ENCODE peak calls at places on chromosomes 16 and 17, in ten cellular contexts. One of them, this sample, is unnamed.

GRCh38 chr17:81287155-81287554 is 8.0 kb downstream of the SLC38A10 start:
- DNase-seq in Peyer's patch: no peak
- DNase-seq in Calu3: no peak
- DNase-seq in ovary: no peak
- DNase-seq in RWPE1: no peak
- DNase-seq in neural crest cell: no peak
- DNase-seq in astrocyte of the spinal cord: no peak
- DNase-seq in GM10248: no peak
- DNase-seq in tibial artery: no peak
- DNase-seq in tibial nerve: no peak
- DNase-seq in this sample: no peak

GRCh38 chr17:50132104-50132794 is 2.3 kb upstream of the SAMD14 start:
- DNase-seq in Peyer's patch: no peak
- DNase-seq in Calu3: no peak
- DNase-seq in ovary: no peak
- DNase-seq in RWPE1: no peak
- DNase-seq in neural crest cell: no peak
- DNase-seq in astrocyte of the spinal cord: no peak
- DNase-seq in GM10248: no peak
- DNase-seq in tibial artery: no peak
- DNase-seq in tibial nerve: no peak
- DNase-seq in this sample: no peak

GRCh38 chr16:53094013-53094630 is 39.3 kb downstream of the CHD9 start:
- DNase-seq in Peyer's patch: peak
- DNase-seq in Calu3: peak
- DNase-seq in ovary: no peak
- DNase-seq in RWPE1: no peak
- DNase-seq in neural crest cell: no peak
- DNase-seq in astrocyte of the spinal cord: peak
- DNase-seq in GM10248: peak
- DNase-seq in tibial artery: peak
- DNase-seq in tibial nerve: no peak
- DNase-seq in this sample: peak

GRCh38 chr17:15306406-15306970 is 34.9 kb downstream of the TEKT3 start:
- DNase-seq in Peyer's patch: no peak
- DNase-seq in Calu3: no peak
- DNase-seq in ovary: no peak
- DNase-seq in RWPE1: no peak
- DNase-seq in neural crest cell: no peak
- DNase-seq in astrocyte of the spinal cord: no peak
- DNase-seq in GM10248: no peak
- DNase-seq in tibial artery: no peak
- DNase-seq in tibial nerve: no peak
- DNase-seq in this sample: no peak

GRCh38 chr17:65584604-65585521 is 23.4 kb upstream of the AXIN2 start:
- DNase-seq in Peyer's patch: no peak
- DNase-seq in Calu3: no peak
- DNase-seq in ovary: no peak
- DNase-seq in RWPE1: no peak
- DNase-seq in neural crest cell: no peak
- DNase-seq in astrocyte of the spinal cord: no peak
- DNase-seq in GM10248: no peak
- DNase-seq in tibial artery: no peak
- DNase-seq in tibial nerve: no peak
- DNase-seq in this sample: no peak

GRCh38 chr17:63440127-63440769 is 5.9 kb downstream of the CYB561 start:
- DNase-seq in Peyer's patch: peak
- DNase-seq in Calu3: no peak
- DNase-seq in ovary: no peak
- DNase-seq in RWPE1: no peak
- DNase-seq in neural crest cell: no peak
- DNase-seq in astrocyte of the spinal cord: no peak
- DNase-seq in GM10248: no peak
- DNase-seq in tibial artery: no peak
- DNase-seq in tibial nerve: no peak
- DNase-seq in this sample: no peak

GRCh38 chr16:14344945-14345344 is 273.8 kb downstream of the MRTFB start:
- DNase-seq in Peyer's patch: no peak
- DNase-seq in Calu3: no peak
- DNase-seq in ovary: no peak
- DNase-seq in RWPE1: no peak
- DNase-seq in neural crest cell: no peak
- DNase-seq in astrocyte of the spinal cord: no peak
- DNase-seq in GM10248: no peak
- DNase-seq in tibial artery: no peak
- DNase-seq in tibial nerve: no peak
- DNase-seq in this sample: no peak

GRCh38 chr17:58585554-58585953 is 71.1 kb upstream of the MTMR4 start:
- DNase-seq in Peyer's patch: no peak
- DNase-seq in Calu3: no peak
- DNase-seq in ovary: no peak
- DNase-seq in RWPE1: no peak
- DNase-seq in neural crest cell: no peak
- DNase-seq in astrocyte of the spinal cord: no peak
- DNase-seq in GM10248: no peak
- DNase-seq in tibial artery: no peak
- DNase-seq in tibial nerve: no peak
- DNase-seq in this sample: no peak

GRCh38 chr16:15790458-15790857 is 66.4 kb downstream of the MYH11 start:
- DNase-seq in Peyer's patch: no peak
- DNase-seq in Calu3: no peak
- DNase-seq in ovary: peak
- DNase-seq in RWPE1: no peak
- DNase-seq in neural crest cell: no peak
- DNase-seq in astrocyte of the spinal cord: no peak
- DNase-seq in GM10248: no peak
- DNase-seq in tibial artery: no peak
- DNase-seq in tibial nerve: no peak
- DNase-seq in this sample: no peak

GRCh38 chr16:68792465-68793324 is 50.6 kb upstream of the TANGO6 start:
- DNase-seq in Peyer's patch: no peak
- DNase-seq in Calu3: peak
- DNase-seq in ovary: no peak
- DNase-seq in RWPE1: no peak
- DNase-seq in neural crest cell: no peak
- DNase-seq in astrocyte of the spinal cord: peak
- DNase-seq in GM10248: no peak
- DNase-seq in tibial artery: no peak
- DNase-seq in tibial nerve: no peak
- DNase-seq in this sample: no peak

GRCh38 chr16:78902291-78902690 is 698.2 kb downstream of the MAF start:
- DNase-seq in Peyer's patch: no peak
- DNase-seq in Calu3: no peak
- DNase-seq in ovary: no peak
- DNase-seq in RWPE1: no peak
- DNase-seq in neural crest cell: no peak
- DNase-seq in astrocyte of the spinal cord: no peak
- DNase-seq in GM10248: no peak
- DNase-seq in tibial artery: no peak
- DNase-seq in tibial nerve: no peak
- DNase-seq in this sample: no peak

GRCh38 chr17:73210002-73210678 is 17.3 kb downstream of the COG1 start:
- DNase-seq in Peyer's patch: no peak
- DNase-seq in Calu3: no peak
- DNase-seq in ovary: no peak
- DNase-seq in RWPE1: peak
- DNase-seq in neural crest cell: no peak
- DNase-seq in astrocyte of the spinal cord: peak
- DNase-seq in GM10248: no peak
- DNase-seq in tibial artery: no peak
- DNase-seq in tibial nerve: no peak
- DNase-seq in this sample: no peak
- TF ChIP-seq CTCF in Peyer's patch: no peak
- TF ChIP-seq CTCF in Calu3: peak
- TF ChIP-seq CTCF in ovary: no peak
- TF ChIP-seq CTCF in RWPE1: no peak
- TF ChIP-seq CTCF in neural crest cell: peak
- TF ChIP-seq CTCF in astrocyte of the spinal cord: peak
- TF ChIP-seq CTCF in GM10248: no peak
- TF ChIP-seq CTCF in tibial artery: peak
- TF ChIP-seq CTCF in tibial nerve: no peak
- TF ChIP-seq CTCF in this sample: no peak

GRCh38 chr17:79915850-79916430 is 76.7 kb upstream of the CBX4 start:
- DNase-seq in Peyer's patch: no peak
- DNase-seq in Calu3: peak
- DNase-seq in ovary: no peak
- DNase-seq in RWPE1: peak
- DNase-seq in neural crest cell: no peak
- DNase-seq in astrocyte of the spinal cord: no peak
- DNase-seq in GM10248: no peak
- DNase-seq in tibial artery: no peak
- DNase-seq in tibial nerve: no peak
- DNase-seq in this sample: no peak
- TF ChIP-seq CTCF in Peyer's patch: peak
- TF ChIP-seq CTCF in Calu3: peak
- TF ChIP-seq CTCF in ovary: no peak
- TF ChIP-seq CTCF in RWPE1: no peak
- TF ChIP-seq CTCF in neural crest cell: peak
- TF ChIP-seq CTCF in astrocyte of the spinal cord: peak
- TF ChIP-seq CTCF in GM10248: peak
- TF ChIP-seq CTCF in tibial artery: peak
- TF ChIP-seq CTCF in tibial nerve: peak
- TF ChIP-seq CTCF in this sample: no peak

GRCh38 chr16:56029026-56029425 is 153.9 kb upstream of the CES5A start:
- DNase-seq in Peyer's patch: no peak
- DNase-seq in Calu3: no peak
- DNase-seq in ovary: no peak
- DNase-seq in RWPE1: no peak
- DNase-seq in neural crest cell: no peak
- DNase-seq in astrocyte of the spinal cord: no peak
- DNase-seq in GM10248: no peak
- DNase-seq in tibial artery: no peak
- DNase-seq in tibial nerve: no peak
- DNase-seq in this sample: no peak
- TF ChIP-seq CTCF in Peyer's patch: no peak
- TF ChIP-seq CTCF in Calu3: no peak
- TF ChIP-seq CTCF in ovary: no peak
- TF ChIP-seq CTCF in RWPE1: no peak
- TF ChIP-seq CTCF in neural crest cell: peak
- TF ChIP-seq CTCF in astrocyte of the spinal cord: no peak
- TF ChIP-seq CTCF in GM10248: no peak
- TF ChIP-seq CTCF in tibial artery: no peak
- TF ChIP-seq CTCF in tibial nerve: no peak
- TF ChIP-seq CTCF in this sample: no peak

DNA sequence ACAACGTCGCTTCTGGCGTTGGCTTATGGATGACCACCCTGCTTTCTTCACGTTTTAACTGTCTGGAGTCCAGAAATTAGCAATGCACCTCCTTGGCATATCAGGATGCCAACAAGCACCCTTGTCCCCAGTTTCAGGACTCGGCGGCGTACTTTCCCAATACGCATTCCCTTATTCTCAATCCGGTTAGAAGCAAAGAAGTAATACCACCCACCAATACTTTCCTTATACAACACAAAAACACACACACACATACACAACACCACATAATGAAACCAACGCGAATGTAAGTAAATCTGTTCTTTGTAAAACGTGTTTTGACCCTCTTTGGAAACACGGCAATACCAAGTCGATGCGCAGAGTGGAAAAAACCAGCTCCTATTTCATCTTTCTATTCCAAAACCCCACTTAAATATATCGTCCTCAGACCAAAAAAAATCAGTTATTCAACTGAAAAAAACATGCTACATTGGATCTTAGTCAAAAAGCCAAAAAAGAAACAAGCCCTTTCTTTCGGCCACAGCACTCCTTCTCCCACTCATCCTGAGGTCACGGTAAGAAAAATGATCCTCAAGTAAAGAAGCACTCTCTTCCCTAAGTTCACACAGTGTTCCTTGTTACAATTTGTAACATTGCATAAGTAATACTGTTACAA is 31.1 kb upstream of the ARL4D start:
- DNase-seq in Peyer's patch: no peak
- DNase-seq in Calu3: peak
- DNase-seq in ovary: peak
- DNase-seq in RWPE1: peak
- DNase-seq in neural crest cell: peak
- DNase-seq in astrocyte of the spinal cord: peak
- DNase-seq in GM10248: peak
- DNase-seq in tibial artery: no peak
- DNase-seq in tibial nerve: no peak
- DNase-seq in this sample: no peak
- TF ChIP-seq CTCF in Peyer's patch: no peak
- TF ChIP-seq CTCF in Calu3: no peak
- TF ChIP-seq CTCF in ovary: peak
- TF ChIP-seq CTCF in RWPE1: no peak
- TF ChIP-seq CTCF in neural crest cell: no peak
- TF ChIP-seq CTCF in astrocyte of the spinal cord: no peak
- TF ChIP-seq CTCF in GM10248: no peak
- TF ChIP-seq CTCF in tibial artery: no peak
- TF ChIP-seq CTCF in tibial nerve: peak
- TF ChIP-seq CTCF in this sample: no peak

GRCh38 chr17:12738624-12739023 is 50.7 kb upstream of the ARHGAP44 start:
- DNase-seq in Peyer's patch: no peak
- DNase-seq in Calu3: no peak
- DNase-seq in ovary: no peak
- DNase-seq in RWPE1: no peak
- DNase-seq in neural crest cell: no peak
- DNase-seq in astrocyte of the spinal cord: no peak
- DNase-seq in GM10248: no peak
- DNase-seq in tibial artery: no peak
- DNase-seq in tibial nerve: no peak
- DNase-seq in this sample: no peak

GRCh38 chr17:12736526-12736925 is 52.8 kb upstream of the ARHGAP44 start:
- DNase-seq in Peyer's patch: no peak
- DNase-seq in Calu3: no peak
- DNase-seq in ovary: no peak
- DNase-seq in RWPE1: no peak
- DNase-seq in neural crest cell: no peak
- DNase-seq in astrocyte of the spinal cord: peak
- DNase-seq in GM10248: no peak
- DNase-seq in tibial artery: no peak
- DNase-seq in tibial nerve: no peak
- DNase-seq in this sample: no peak

GRCh38 chr17:12739500-12739899 is 49.8 kb upstream of the ARHGAP44 start:
- DNase-seq in Peyer's patch: no peak
- DNase-seq in Calu3: no peak
- DNase-seq in ovary: no peak
- DNase-seq in RWPE1: no peak
- DNase-seq in neural crest cell: no peak
- DNase-seq in astrocyte of the spinal cord: no peak
- DNase-seq in GM10248: no peak
- DNase-seq in tibial artery: no peak
- DNase-seq in tibial nerve: no peak
- DNase-seq in this sample: no peak

GRCh38 chr17:12734852-12735430 is 54.4 kb upstream of the ARHGAP44 start:
- DNase-seq in Peyer's patch: no peak
- DNase-seq in Calu3: no peak
- DNase-seq in ovary: no peak
- DNase-seq in RWPE1: no peak
- DNase-seq in neural crest cell: no peak
- DNase-seq in astrocyte of the spinal cord: no peak
- DNase-seq in GM10248: no peak
- DNase-seq in tibial artery: no peak
- DNase-seq in tibial nerve: no peak
- DNase-seq in this sample: no peak

GRCh38 chr17:12737740-12738469 is 51.4 kb upstream of the ARHGAP44 start:
- DNase-seq in Peyer's patch: no peak
- DNase-seq in Calu3: no peak
- DNase-seq in ovary: no peak
- DNase-seq in RWPE1: no peak
- DNase-seq in neural crest cell: no peak
- DNase-seq in astrocyte of the spinal cord: no peak
- DNase-seq in GM10248: no peak
- DNase-seq in tibial artery: no peak
- DNase-seq in tibial nerve: no peak
- DNase-seq in this sample: no peak
- TF ChIP-seq CTCF in Peyer's patch: no peak
- TF ChIP-seq CTCF in Calu3: no peak
- TF ChIP-seq CTCF in ovary: no peak
- TF ChIP-seq CTCF in RWPE1: no peak
- TF ChIP-seq CTCF in neural crest cell: no peak
- TF ChIP-seq CTCF in astrocyte of the spinal cord: no peak
- TF ChIP-seq CTCF in GM10248: no peak
- TF ChIP-seq CTCF in tibial artery: no peak
- TF ChIP-seq CTCF in tibial nerve: no peak
- TF ChIP-seq CTCF in this sample: no peak

GRCh38 chr17:689556-690247 is 24.9 kb downstream of the VPS53 start:
- DNase-seq in Peyer's patch: no peak
- DNase-seq in Calu3: no peak
- DNase-seq in ovary: no peak
- DNase-seq in RWPE1: no peak
- DNase-seq in neural crest cell: no peak
- DNase-seq in astrocyte of the spinal cord: no peak
- DNase-seq in GM10248: no peak
- DNase-seq in tibial artery: no peak
- DNase-seq in tibial nerve: no peak
- DNase-seq in this sample: no peak
- TF ChIP-seq CTCF in Peyer's patch: no peak
- TF ChIP-seq CTCF in Calu3: no peak
- TF ChIP-seq CTCF in ovary: no peak
- TF ChIP-seq CTCF in RWPE1: no peak
- TF ChIP-seq CTCF in neural crest cell: no peak
- TF ChIP-seq CTCF in astrocyte of the spinal cord: no peak
- TF ChIP-seq CTCF in GM10248: no peak
- TF ChIP-seq CTCF in tibial artery: no peak
- TF ChIP-seq CTCF in tibial nerve: no peak
- TF ChIP-seq CTCF in this sample: no peak